ENCODE peak calls at places on chromosomes 4 and X, in six cellular contexts. One of them, this sample, is unnamed.

GRCh38 chr4:55050418-55050950 is 74.9 kb downstream of the KDR start:
- DNase-seq in stimulated activated CD8-positive, alpha-beta memory T cell treated with anti-CD3 and anti-CD28 coated beads, Interleukin-7, amount 100 ng/mL, for 24 hours: no peak
- DNase-seq in A549: no peak
- DNase-seq in NCI-H774: no peak
- DNase-seq in activated CD8-positive, alpha-beta memory T cell treated with anti-CD3 and anti-CD28 coated beads for 1 hour: no peak
- DNase-seq in suprapubic skin: no peak
- DNase-seq in this sample: no peak

GRCh38 chr4:78645853-78646757 is 94.5 kb downstream of the ANXA3 start:
- DNase-seq in activated CD8-positive, alpha-beta memory T cell treated with anti-CD3 and anti-CD28 coated beads for 1 hour: no peak
- DNase-seq in suprapubic skin: peak
- DNase-seq in stimulated activated CD8-positive, alpha-beta memory T cell treated with anti-CD3 and anti-CD28 coated beads, Interleukin-7, amount 100 ng/mL, for 24 hours: no peak
- DNase-seq in A549: peak
- DNase-seq in NCI-H774: no peak
- DNase-seq in this sample: peak

GRCh38 chr4:88985088-88985779 is 71.8 kb downstream of the FAM13A start:
- DNase-seq in stimulated activated CD8-positive, alpha-beta memory T cell treated with anti-CD3 and anti-CD28 coated beads, Interleukin-7, amount 100 ng/mL, for 24 hours: no peak
- DNase-seq in A549: no peak
- DNase-seq in suprapubic skin: no peak
- DNase-seq in NCI-H774: no peak
- DNase-seq in activated CD8-positive, alpha-beta memory T cell treated with anti-CD3 and anti-CD28 coated beads for 1 hour: no peak
- DNase-seq in this sample: no peak

GRCh38 chrX:151977923-151978322 is 3.4 kb upstream of the GABRE start:
- DNase-seq in stimulated activated CD8-positive, alpha-beta memory T cell treated with anti-CD3 and anti-CD28 coated beads, Interleukin-7, amount 100 ng/mL, for 24 hours: no peak
- DNase-seq in NCI-H774: no peak
- DNase-seq in suprapubic skin: no peak
- DNase-seq in activated CD8-positive, alpha-beta memory T cell treated with anti-CD3 and anti-CD28 coated beads for 1 hour: no peak
- DNase-seq in A549: no peak
- DNase-seq in this sample: peak

GRCh38 chr4:82780398-82781231 is 18.0 kb downstream of the SCD5 start:
- DNase-seq in stimulated activated CD8-positive, alpha-beta memory T cell treated with anti-CD3 and anti-CD28 coated beads, Interleukin-7, amount 100 ng/mL, for 24 hours: no peak
- DNase-seq in suprapubic skin: peak
- DNase-seq in activated CD8-positive, alpha-beta memory T cell treated with anti-CD3 and anti-CD28 coated beads for 1 hour: no peak
- DNase-seq in NCI-H774: peak
- DNase-seq in A549: peak
- DNase-seq in this sample: peak

GRCh38 chrX:25112156-25112555 is 96.4 kb upstream of the ARX start:
- DNase-seq in NCI-H774: no peak
- DNase-seq in stimulated activated CD8-positive, alpha-beta memory T cell treated with anti-CD3 and anti-CD28 coated beads, Interleukin-7, amount 100 ng/mL, for 24 hours: no peak
- DNase-seq in A549: no peak
- DNase-seq in suprapubic skin: no peak
- DNase-seq in activated CD8-positive, alpha-beta memory T cell treated with anti-CD3 and anti-CD28 coated beads for 1 hour: no peak
- DNase-seq in this sample: no peak

GRCh38 chr4:48706741-48707140 is 73.3 kb downstream of the FRYL start:
- DNase-seq in stimulated activated CD8-positive, alpha-beta memory T cell treated with anti-CD3 and anti-CD28 coated beads, Interleukin-7, amount 100 ng/mL, for 24 hours: no peak
- DNase-seq in activated CD8-positive, alpha-beta memory T cell treated with anti-CD3 and anti-CD28 coated beads for 1 hour: no peak
- DNase-seq in suprapubic skin: no peak
- DNase-seq in NCI-H774: no peak
- DNase-seq in A549: no peak
- DNase-seq in this sample: no peak

GRCh38 chr4:162952232-162952631 is 214.5 kb downstream of the NAF1 start:
- DNase-seq in activated CD8-positive, alpha-beta memory T cell treated with anti-CD3 and anti-CD28 coated beads for 1 hour: no peak
- DNase-seq in A549: no peak
- DNase-seq in suprapubic skin: no peak
- DNase-seq in NCI-H774: no peak
- DNase-seq in stimulated activated CD8-positive, alpha-beta memory T cell treated with anti-CD3 and anti-CD28 coated beads, Interleukin-7, amount 100 ng/mL, for 24 hours: no peak
- DNase-seq in this sample: no peak

GRCh38 chrX:18702362-18703195 is 4.9 kb upstream of the PPEF1 start:
- DNase-seq in suprapubic skin: no peak
- DNase-seq in A549: peak
- DNase-seq in stimulated activated CD8-positive, alpha-beta memory T cell treated with anti-CD3 and anti-CD28 coated beads, Interleukin-7, amount 100 ng/mL, for 24 hours: no peak
- DNase-seq in activated CD8-positive, alpha-beta memory T cell treated with anti-CD3 and anti-CD28 coated beads for 1 hour: no peak
- DNase-seq in NCI-H774: no peak
- DNase-seq in this sample: no peak

GRCh38 chr4:147760176-147760575 is 28.3 kb downstream of the ARHGAP10 start:
- DNase-seq in NCI-H774: peak
- DNase-seq in stimulated activated CD8-positive, alpha-beta memory T cell treated with anti-CD3 and anti-CD28 coated beads, Interleukin-7, amount 100 ng/mL, for 24 hours: no peak
- DNase-seq in suprapubic skin: no peak
- DNase-seq in A549: no peak
- DNase-seq in activated CD8-positive, alpha-beta memory T cell treated with anti-CD3 and anti-CD28 coated beads for 1 hour: no peak
- DNase-seq in this sample: no peak

GRCh38 chr4:30818541-30818940 is 98.4 kb downstream of the PCDH7 start:
- DNase-seq in activated CD8-positive, alpha-beta memory T cell treated with anti-CD3 and anti-CD28 coated beads for 1 hour: no peak
- DNase-seq in A549: no peak
- DNase-seq in NCI-H774: no peak
- DNase-seq in stimulated activated CD8-positive, alpha-beta memory T cell treated with anti-CD3 and anti-CD28 coated beads, Interleukin-7, amount 100 ng/mL, for 24 hours: no peak
- DNase-seq in suprapubic skin: no peak
- DNase-seq in this sample: no peak

GRCh38 chrX:110983024-110983423 is 113.0 kb upstream of the PAK3 start:
- DNase-seq in stimulated activated CD8-positive, alpha-beta memory T cell treated with anti-CD3 and anti-CD28 coated beads, Interleukin-7, amount 100 ng/mL, for 24 hours: no peak
- DNase-seq in suprapubic skin: no peak
- DNase-seq in A549: no peak
- DNase-seq in NCI-H774: no peak
- DNase-seq in activated CD8-positive, alpha-beta memory T cell treated with anti-CD3 and anti-CD28 coated beads for 1 hour: no peak
- DNase-seq in this sample: no peak